ENCODE peak calls at places on chromosome 1, in nine cellular contexts. P is iPS DF 6.9, S is IMR-90, T is HAP-1, M is stomach, U is HCT116, F is esophagus squamous epithelium, K is heart right ventricle, R is SJCRH30. H is an unnamed sample.

GRCh38 chr1:182281541-182281940 is 110.0 kb downstream of the GLUL start:
- DNase-seq in R (no peak), P (no peak), M (no peak), S (no peak), U (no peak), K (no peak), F (no peak), T (no peak), H (no peak)

GRCh38 chr1:186974774-186975181 is 146.0 kb downstream of the PLA2G4A start:
- DNase-seq in P (no peak), K (no peak), F (no peak), S (peak; percentile 99), M (no peak), U (no peak), R (no peak), T (peak; percentile 88), H (no peak)

GRCh38 chr1:85484716-85485115 is 19.8 kb upstream of the DDAH1 start:
- DNase-seq in M (no peak), F (no peak), P (no peak), K (no peak), U (no peak), S (no peak), T (no peak), R (no peak), H (no peak)

GRCh38 chr1:176466514-176466913 is 3.5 kb downstream of the PAPPA2 start:
- DNase-seq in K (no peak), U (no peak), F (no peak), R (peak; percentile 16), P (no peak), T (no peak), S (no peak), M (no peak), H (no peak)

GRCh38 chr1:115413208-115413607 is 75.2 kb upstream of the NGF start:
- DNase-seq in T (no peak), P (no peak), S (no peak), M (no peak), K (no peak), F (no peak), R (no peak), U (no peak), H (no peak)

GRCh38 chr1:7579016-7579415 is 192.1 kb upstream of the VAMP3 start:
- DNase-seq in P (no peak), U (no peak), K (no peak), T (no peak), R (no peak), S (no peak), F (no peak), M (no peak), H (no peak)

GRCh38 chr1:8880068-8880676 is 1.7 kb upstream of the ENO1 start:
- DNase-seq in U (no peak), M (peak; percentile 61), R (no peak), S (peak; percentile 97), K (no peak), T (peak; percentile 95), F (no peak), P (no peak), H (peak; percentile 50)

GRCh38 chr1:158039380-158039779 is 45.9 kb downstream of the KIRREL1 start:
- DNase-seq in R (no peak), F (no peak), T (no peak), M (no peak), K (no peak), S (peak; percentile 40), U (no peak), P (no peak), H (no peak)

GRCh38 chr1:4122513-4123160 is 222.6 kb upstream of the C1orf174 start:
- DNase-seq in T (no peak), U (no peak), K (no peak), R (no peak), P (no peak), S (no peak), F (no peak), M (no peak), H (no peak)

GRCh38 chr1:37318490-37318889 is 155.9 kb upstream of the ZC3H12A start:
- DNase-seq in R (no peak), S (no peak), P (no peak), M (no peak), F (no peak), K (no peak), T (no peak), U (no peak), H (no peak)

GRCh38 chr1:91099746-91100621 is 78.1 kb upstream of the ZNF644 start:
- DNase-seq in U (no peak), R (peak; percentile 44), F (no peak), T (no peak), P (no peak), M (no peak), K (no peak), S (no peak), H (no peak)

GRCh38 chr1:67855444-67855843 is 22.2 kb upstream of the GNG12 start:
- DNase-seq in K (no peak), S (peak; percentile 22), T (no peak), R (no peak), U (no peak), P (no peak), F (no peak), M (no peak), H (no peak)

GRCh38 chr1:209405183-209405823 is 178.2 kb upstream of the CAMK1G start:
- DNase-seq in K (no peak), F (no peak), P (no peak), U (no peak), R (peak; percentile 75), T (peak; percentile 25), S (peak; percentile 70), M (no peak), H (no peak)

GRCh38 chr1:232982238-232982944 is 32.0 kb downstream of the NTPCR start:
- DNase-seq in P (no peak), U (no peak), T (no peak), S (peak; percentile 58), R (no peak), K (no peak), F (no peak), M (peak; percentile 60), H (no peak)

GRCh38 chr1:113861641-113862040 is 9.9 kb downstream of the PTPN22 start:
- DNase-seq in M (no peak), P (no peak), T (no peak), R (no peak), S (no peak), K (no peak), U (no peak), F (no peak), H (no peak)

GRCh38 chr1:205374205-205375078 is 17.7 kb upstream of the KLHDC8A start:
- DNase-seq in R (no peak), S (peak; percentile 89), P (no peak), U (peak; percentile 40), T (no peak), M (no peak), F (no peak), K (no peak), H (no peak)

GRCh38 chr1:10694274-10694632 is 102.2 kb downstream of the CASZ1 start:
- DNase-seq in T (peak; percentile 59), K (no peak), S (no peak), R (no peak), M (no peak), F (no peak), U (no peak), P (no peak), H (no peak)

GRCh38 chr1:102120910-102121309 is 124.2 kb upstream of the OLFM3 start:
- DNase-seq in S (no peak), T (no peak), U (no peak), K (no peak), P (no peak), M (no peak), F (no peak), R (no peak), H (no peak)

GRCh38 chr1:25082995-25083394 is 149.3 kb downstream of the SYF2 start:
- DNase-seq in K (no peak), P (no peak), F (no peak), T (no peak), R (no peak), U (no peak), S (no peak), M (no peak), H (no peak)

GRCh38 chr1:229340496-229340895 is 2.4 kb downstream of the CCSAP start:
- DNase-seq in S (no peak), F (no peak), U (no peak), M (no peak), K (no peak), R (no peak), P (no peak), T (no peak), H (no peak)
- H3K4me1 ChIP-seq in S (peaks cover 2% of the 10 kb centered on the region), F (peaks cover 29% of the 10 kb centered on the region), U (peaks cover 27% of the 10 kb centered on the region), M (peaks cover 38% of the 10 kb centered on the region), K (peaks cover 2% of the 10 kb centered on the region), R (peaks cover 6% of the 10 kb centered on the region), P (peaks cover 1% of the 10 kb centered on the region), T (peaks cover 19% of the 10 kb centered on the region), H (peaks cover 4% of the 10 kb centered on the region)

GRCh38 chr1:206738370-206739366 is 31.9 kb upstream of the IL19 start:
- DNase-seq in U (peak; percentile 16), K (no peak), R (no peak), P (no peak), S (peak; percentile 28), T (no peak), F (no peak), M (peak; percentile 44), H (no peak)
- H3K4me1 ChIP-seq in U (no peaks in the 10 kb centered on the region), K (peaks cover 10% of the 10 kb centered on the region), R (peaks cover 6% of the 10 kb centered on the region), P (peaks cover 1% of the 10 kb centered on the region), S (peaks cover 13% of the 10 kb centered on the region), T (no peaks in the 10 kb centered on the region), F (peaks cover 35% of the 10 kb centered on the region), M (peaks cover 23% of the 10 kb centered on the region), H (no peaks in the 10 kb centered on the region)

GRCh38 chr1:192564099-192564498 is 11.5 kb upstream of the RGS1 start:
- DNase-seq in U (no peak), S (no peak), R (no peak), T (no peak), F (no peak), K (no peak), P (no peak), M (no peak), H (no peak)

GRCh38 chr1:192565946-192566345 is 9.6 kb upstream of the RGS1 start:
- DNase-seq in P (no peak), S (peak; percentile 25), M (no peak), U (no peak), T (no peak), F (no peak), R (no peak), K (no peak), H (no peak)

GRCh38 chr1:192559115-192560006 is 16.2 kb upstream of the RGS1 start:
- DNase-seq in U (peak; percentile 68), K (no peak), F (no peak), T (no peak), M (no peak), S (peak; percentile 98), R (peak; percentile 9), P (no peak), H (no peak)

GRCh38 chr1:192566657-192567056 is 8.9 kb upstream of the RGS1 start:
- DNase-seq in R (no peak), P (no peak), S (no peak), F (no peak), K (no peak), M (no peak), T (no peak), U (no peak), H (no peak)

GRCh38 chr1:192563129-192563528 is 12.4 kb upstream of the RGS1 start:
- DNase-seq in S (no peak), T (no peak), R (no peak), P (no peak), K (no peak), M (no peak), U (no peak), F (no peak), H (no peak)
- H3K4me1 ChIP-seq in S (peaks cover 7% of the 10 kb centered on the region), T (no peaks in the 10 kb centered on the region), R (no peaks in the 10 kb centered on the region), P (no peaks in the 10 kb centered on the region), K (no peaks in the 10 kb centered on the region), M (no peaks in the 10 kb centered on the region), U (peaks cover 27% of the 10 kb centered on the region), F (peaks cover 4% of the 10 kb centered on the region), H (peaks cover 25% of the 10 kb centered on the region)

GRCh38 chr1:21320410-21321107 is 30.3 kb upstream of the ECE1 start:
- DNase-seq in R (no peak), S (no peak), U (no peak), T (no peak), K (no peak), P (no peak), M (no peak), F (no peak), H (no peak)
- H3K4me1 ChIP-seq in R (peaks cover 73% of the 10 kb centered on the region), S (peaks cover 73% of the 10 kb centered on the region), U (peaks cover 64% of the 10 kb centered on the region), T (peaks cover 12% of the 10 kb centered on the region), K (peaks cover 55% of the 10 kb centered on the region), P (peaks cover 19% of the 10 kb centered on the region), M (peaks cover 100% of the 10 kb centered on the region), F (peaks cover 100% of the 10 kb centered on the region), H (peaks cover 99% of the 10 kb centered on the region)

H was measured in thoracic aorta.